ENCODE peak calls at places on chromosome 20, in five cellular contexts. One of them, this sample, is unnamed.

GRCh38 chr20:53335509-53335908 is 258.1 kb downstream of the ZNF217 start:
- DNase-seq in cardiac muscle cell: no peak
- DNase-seq in CD8-positive, alpha-beta T cell: no peak
- DNase-seq in mucosa of descending colon: no peak
- DNase-seq in neural progenitor cell: no peak
- DNase-seq in this sample: no peak

GRCh38 chr20:47620808-47621805 is 119.4 kb downstream of the NCOA3 start:
- DNase-seq in cardiac muscle cell: peak; percentile 82
- DNase-seq in CD8-positive, alpha-beta T cell: no peak
- DNase-seq in mucosa of descending colon: no peak
- DNase-seq in neural progenitor cell: peak; percentile 39
- DNase-seq in this sample: peak; percentile 19

GRCh38 chr20:64065062-64065972 is 2.3 kb downstream of the TCEA2 start:
- DNase-seq in cardiac muscle cell: no peak
- DNase-seq in CD8-positive, alpha-beta T cell: no peak
- DNase-seq in mucosa of descending colon: no peak
- DNase-seq in neural progenitor cell: no peak
- DNase-seq in this sample: no peak

GRCh38 chr20:20806121-20806820 is 93.8 kb upstream of the RALGAPA2 start:
- DNase-seq in cardiac muscle cell: no peak
- DNase-seq in CD8-positive, alpha-beta T cell: no peak
- DNase-seq in mucosa of descending colon: no peak
- DNase-seq in neural progenitor cell: no peak
- DNase-seq in this sample: no peak

GRCh38 chr20:46557231-46557956 is 6.9 kb upstream of the OCSTAMP start:
- DNase-seq in cardiac muscle cell: peak; percentile 27
- DNase-seq in CD8-positive, alpha-beta T cell: no peak
- DNase-seq in mucosa of descending colon: no peak
- DNase-seq in neural progenitor cell: no peak
- DNase-seq in this sample: no peak

GRCh38 chr20:59141818-59142581 is 21.6 kb upstream of the ZNF831 start:
- DNase-seq in cardiac muscle cell: peak; percentile 2
- DNase-seq in CD8-positive, alpha-beta T cell: no peak
- DNase-seq in mucosa of descending colon: no peak
- DNase-seq in neural progenitor cell: peak; percentile 72
- DNase-seq in this sample: no peak

GRCh38 chr20:53767206-53767924 is 173.7 kb upstream of the ZNF217 start:
- DNase-seq in cardiac muscle cell: no peak
- DNase-seq in CD8-positive, alpha-beta T cell: no peak
- DNase-seq in mucosa of descending colon: no peak
- DNase-seq in neural progenitor cell: no peak
- DNase-seq in this sample: no peak

GRCh38 chr20:47790032-47790965 is 5.0 kb upstream of the SULF2 start:
- DNase-seq in cardiac muscle cell: peak; percentile 96
- DNase-seq in CD8-positive, alpha-beta T cell: no peak
- DNase-seq in mucosa of descending colon: no peak
- DNase-seq in neural progenitor cell: no peak
- DNase-seq in this sample: peak; percentile 85

GRCh38 chr20:54254596-54254995 is 46.7 kb downstream of the PFDN4 start:
- DNase-seq in cardiac muscle cell: peak; percentile 43
- DNase-seq in CD8-positive, alpha-beta T cell: no peak
- DNase-seq in mucosa of descending colon: no peak
- DNase-seq in neural progenitor cell: no peak
- DNase-seq in this sample: no peak

GRCh38 chr20:11697055-11697454 is 220.6 kb upstream of the BTBD3 start:
- DNase-seq in cardiac muscle cell: no peak
- DNase-seq in CD8-positive, alpha-beta T cell: no peak
- DNase-seq in mucosa of descending colon: no peak
- DNase-seq in neural progenitor cell: no peak
- DNase-seq in this sample: no peak

GRCh38 chr20:43722153-43722505 is 4.7 kb downstream of the GTSF1L start:
- DNase-seq in cardiac muscle cell: no peak
- DNase-seq in CD8-positive, alpha-beta T cell: no peak
- DNase-seq in mucosa of descending colon: no peak
- DNase-seq in neural progenitor cell: no peak
- DNase-seq in this sample: no peak

GRCh38 chr20:60177080-60177479 is 218.9 kb downstream of the CDH26 start:
- DNase-seq in cardiac muscle cell: no peak
- DNase-seq in CD8-positive, alpha-beta T cell: no peak
- DNase-seq in mucosa of descending colon: no peak
- DNase-seq in neural progenitor cell: no peak
- DNase-seq in this sample: no peak

GRCh38 chr20:59772373-59772705 is 161.1 kb downstream of the SYCP2 start:
- DNase-seq in cardiac muscle cell: no peak
- DNase-seq in CD8-positive, alpha-beta T cell: no peak
- DNase-seq in mucosa of descending colon: no peak
- DNase-seq in neural progenitor cell: no peak
- DNase-seq in this sample: no peak

GRCh38 chr20:25571817-25572216 is 13.5 kb downstream of the NINL start:
- DNase-seq in cardiac muscle cell: no peak
- DNase-seq in CD8-positive, alpha-beta T cell: no peak
- DNase-seq in mucosa of descending colon: no peak
- DNase-seq in neural progenitor cell: no peak
- DNase-seq in this sample: no peak

GRCh38 chr20:1793821-1794220 is 101.4 kb upstream of the SIRPA start:
- DNase-seq in cardiac muscle cell: no peak
- DNase-seq in CD8-positive, alpha-beta T cell: no peak
- DNase-seq in mucosa of descending colon: no peak
- DNase-seq in neural progenitor cell: no peak
- DNase-seq in this sample: no peak

DNA sequence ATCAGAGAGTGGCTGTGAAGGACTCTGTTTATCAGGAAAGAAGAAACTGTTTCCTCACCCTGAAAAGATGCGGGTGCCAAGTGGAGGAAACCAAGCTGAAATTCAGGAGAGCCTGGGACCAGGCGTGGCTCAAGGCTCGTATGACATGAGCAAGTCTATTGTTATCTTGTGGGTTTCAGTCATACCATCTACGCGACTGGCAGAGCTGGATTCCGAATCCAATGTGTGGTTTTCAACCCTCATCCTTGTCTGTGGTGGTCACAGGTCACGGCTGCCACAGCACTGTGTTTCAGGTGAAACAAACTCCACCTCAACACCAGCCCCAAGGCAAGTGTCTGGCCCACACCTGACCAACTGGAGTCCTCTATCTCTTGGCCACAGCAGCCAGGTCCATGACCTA is 9.1 kb downstream of the MC3R start:
- DNase-seq in cardiac muscle cell: no peak
- DNase-seq in CD8-positive, alpha-beta T cell: no peak
- DNase-seq in mucosa of descending colon: no peak
- DNase-seq in neural progenitor cell: no peak
- DNase-seq in this sample: no peak
- H3K9me3 ChIP-seq in cardiac muscle cell: no peaks in the 10 kb centered on the region
- H3K9me3 ChIP-seq in CD8-positive, alpha-beta T cell: no peaks in the 10 kb centered on the region
- H3K9me3 ChIP-seq in mucosa of descending colon: no peaks in the 10 kb centered on the region
- H3K9me3 ChIP-seq in neural progenitor cell: no peaks in the 10 kb centered on the region
- H3K9me3 ChIP-seq in this sample: no peaks in the 10 kb centered on the region

GRCh38 chr20:62959998-62960436 is 7.5 kb downstream of the SLC17A9 start:
- DNase-seq in cardiac muscle cell: no peak
- DNase-seq in CD8-positive, alpha-beta T cell: no peak
- DNase-seq in mucosa of descending colon: peak; percentile 37
- DNase-seq in neural progenitor cell: no peak
- DNase-seq in this sample: no peak
- H3K4me3 ChIP-seq in cardiac muscle cell: no peak overlapping the region
- H3K4me3 ChIP-seq in CD8-positive, alpha-beta T cell: no peak overlapping the region
- H3K4me3 ChIP-seq in mucosa of descending colon: no peak overlapping the region
- H3K4me3 ChIP-seq in neural progenitor cell: no peak overlapping the region
- H3K4me3 ChIP-seq in this sample: no peak overlapping the region

GRCh38 chr20:2872304-2873009 is 824 bp upstream of the PTPRA start:
- DNase-seq in cardiac muscle cell: peak; percentile 60
- DNase-seq in CD8-positive, alpha-beta T cell: peak; percentile 83
- DNase-seq in mucosa of descending colon: peak; percentile 82
- DNase-seq in neural progenitor cell: peak; percentile 86
- DNase-seq in this sample: peak; percentile 44
- TF ChIP-seq CTCF in cardiac muscle cell: peak; percentile 34
- TF ChIP-seq CTCF in CD8-positive, alpha-beta T cell: peak; percentile 40
- TF ChIP-seq CTCF in mucosa of descending colon: no peak
- TF ChIP-seq CTCF in neural progenitor cell: peak; percentile 49
- TF ChIP-seq CTCF in this sample: no peak

GRCh38 chr20:49557449-49557848 is 10.5 kb downstream of the PTGIS start:
- DNase-seq in cardiac muscle cell: no peak
- DNase-seq in CD8-positive, alpha-beta T cell: no peak
- DNase-seq in mucosa of descending colon: no peak
- DNase-seq in neural progenitor cell: no peak
- DNase-seq in this sample: no peak
- H3K9me3 ChIP-seq in cardiac muscle cell: no peaks in the 10 kb centered on the region
- H3K9me3 ChIP-seq in CD8-positive, alpha-beta T cell: no peaks in the 10 kb centered on the region
- H3K9me3 ChIP-seq in mucosa of descending colon: no peaks in the 10 kb centered on the region
- H3K9me3 ChIP-seq in neural progenitor cell: peaks cover 20% of the 10 kb centered on the region
- H3K9me3 ChIP-seq in this sample: no peaks in the 10 kb centered on the region

GRCh38 chr20:19785173-19785799 is 27.2 kb downstream of the RIN2 start:
- DNase-seq in cardiac muscle cell: peak; percentile 76
- DNase-seq in CD8-positive, alpha-beta T cell: no peak
- DNase-seq in mucosa of descending colon: no peak
- DNase-seq in neural progenitor cell: no peak
- DNase-seq in this sample: no peak
- H3K4me3 ChIP-seq in cardiac muscle cell: no peak overlapping the region
- H3K4me3 ChIP-seq in CD8-positive, alpha-beta T cell: no peak overlapping the region
- H3K4me3 ChIP-seq in mucosa of descending colon: no peak overlapping the region
- H3K4me3 ChIP-seq in neural progenitor cell: no peak overlapping the region
- H3K4me3 ChIP-seq in this sample: no peak overlapping the region

DNA sequence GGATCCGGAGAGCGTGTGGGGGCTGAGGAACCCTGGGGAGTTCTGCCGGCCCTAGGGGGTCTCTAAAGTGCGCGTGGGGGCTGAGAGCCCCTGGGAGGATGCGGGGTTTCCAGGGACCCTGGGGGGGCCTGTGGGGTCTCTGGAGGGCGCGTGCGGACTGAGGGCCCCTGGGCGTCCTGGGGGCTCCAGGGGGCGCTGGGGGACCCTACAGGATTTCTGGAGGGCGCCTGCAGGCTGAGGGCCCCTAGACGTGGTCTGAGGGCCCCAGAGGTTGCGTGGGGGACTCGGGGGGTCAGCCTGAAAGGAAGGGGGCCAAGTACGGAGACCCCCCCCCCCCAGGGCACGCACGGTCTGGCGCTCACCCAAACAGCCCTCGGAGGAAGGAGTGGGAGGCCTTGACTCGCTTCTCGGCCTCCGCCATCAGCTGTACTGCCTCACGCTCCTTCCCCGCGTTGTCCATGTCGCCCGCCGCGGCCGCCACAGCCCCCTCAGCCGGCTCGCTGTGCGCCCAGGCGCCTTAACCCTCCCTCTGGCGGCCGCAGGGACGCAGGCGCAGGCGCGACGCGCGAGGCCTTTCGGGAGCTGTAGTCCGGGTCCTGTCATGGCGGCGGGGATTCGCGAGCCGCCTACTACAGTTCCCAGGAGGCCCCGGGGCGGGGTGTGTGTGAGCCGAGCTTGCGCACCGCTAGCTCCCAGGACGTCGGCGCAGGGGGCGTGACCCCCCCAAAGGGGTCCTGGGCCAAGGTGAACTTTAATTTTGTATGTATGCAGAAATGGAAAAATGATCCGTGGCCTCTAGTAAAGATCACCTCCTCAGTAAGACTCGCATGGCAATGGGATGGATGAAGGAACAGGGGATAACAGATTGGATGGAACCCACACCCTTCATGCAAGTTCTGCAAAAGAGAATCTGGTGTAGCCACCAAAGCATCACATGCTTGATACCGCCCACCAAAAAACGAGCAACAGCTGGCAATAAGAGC is at the start of gene NAPB:
- DNase-seq in cardiac muscle cell: peak; percentile 94
- DNase-seq in CD8-positive, alpha-beta T cell: peak; percentile 94
- DNase-seq in mucosa of descending colon: peak; percentile 97
- DNase-seq in neural progenitor cell: peak; percentile 98
- DNase-seq in this sample: peak; percentile 97
- TF ChIP-seq CTCF in cardiac muscle cell: peak; percentile 34
- TF ChIP-seq CTCF in CD8-positive, alpha-beta T cell: peak; percentile 21
- TF ChIP-seq CTCF in mucosa of descending colon: peak; percentile 30
- TF ChIP-seq CTCF in neural progenitor cell: peak; percentile 40
- TF ChIP-seq CTCF in this sample: peak; percentile 38

DNA sequence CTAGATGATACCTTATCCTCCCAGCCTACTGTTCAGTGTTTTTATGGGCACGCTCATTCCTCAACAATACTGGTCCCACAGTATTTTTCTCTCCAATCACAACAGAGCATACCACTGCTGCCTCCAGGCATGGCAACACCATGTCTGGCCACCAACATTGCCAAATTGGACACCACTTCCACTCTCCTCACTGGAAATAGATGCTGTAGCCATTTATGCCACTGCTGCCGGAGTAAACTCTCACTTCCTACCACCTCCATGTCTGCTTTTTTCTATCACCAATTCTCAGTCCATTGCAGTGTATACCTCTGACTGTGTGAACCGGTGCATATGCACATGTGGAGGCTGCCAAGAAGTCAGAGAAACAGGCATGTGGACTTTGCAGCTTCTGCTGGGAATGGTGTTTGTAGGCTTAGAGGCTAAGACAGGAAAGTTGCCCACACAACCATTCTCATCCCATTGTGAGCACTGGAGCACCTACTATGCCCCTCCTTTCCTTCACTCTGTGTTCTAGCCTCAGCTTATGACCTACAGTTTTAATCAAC is 14.4 kb downstream of the PI3 start:
- DNase-seq in cardiac muscle cell: no peak
- DNase-seq in CD8-positive, alpha-beta T cell: no peak
- DNase-seq in mucosa of descending colon: no peak
- DNase-seq in neural progenitor cell: no peak
- DNase-seq in this sample: no peak
- H3K9me3 ChIP-seq in cardiac muscle cell: no peaks in the 10 kb centered on the region
- H3K9me3 ChIP-seq in CD8-positive, alpha-beta T cell: no peaks in the 10 kb centered on the region
- H3K9me3 ChIP-seq in mucosa of descending colon: no peaks in the 10 kb centered on the region
- H3K9me3 ChIP-seq in neural progenitor cell: no peaks in the 10 kb centered on the region
- H3K9me3 ChIP-seq in this sample: no peaks in the 10 kb centered on the region

GRCh38 chr20:40982415-40983145 is 46.0 kb upstream of the TOP1 start:
- DNase-seq in cardiac muscle cell: no peak
- DNase-seq in CD8-positive, alpha-beta T cell: no peak
- DNase-seq in mucosa of descending colon: no peak
- DNase-seq in neural progenitor cell: no peak
- DNase-seq in this sample: no peak

GRCh38 chr20:40983898-40984297 is 44.7 kb upstream of the TOP1 start:
- DNase-seq in cardiac muscle cell: no peak
- DNase-seq in CD8-positive, alpha-beta T cell: no peak
- DNase-seq in mucosa of descending colon: no peak
- DNase-seq in neural progenitor cell: no peak
- DNase-seq in this sample: no peak

GRCh38 chr20:40984496-40984895 is 44.1 kb upstream of the TOP1 start:
- DNase-seq in cardiac muscle cell: no peak
- DNase-seq in CD8-positive, alpha-beta T cell: no peak
- DNase-seq in mucosa of descending colon: no peak
- DNase-seq in neural progenitor cell: no peak
- DNase-seq in this sample: no peak

GRCh38 chr20:40990542-40991120 is 38.0 kb upstream of the TOP1 start:
- DNase-seq in cardiac muscle cell: peak; percentile 92
- DNase-seq in CD8-positive, alpha-beta T cell: peak; percentile 76
- DNase-seq in mucosa of descending colon: peak; percentile 69
- DNase-seq in neural progenitor cell: peak; percentile 87
- DNase-seq in this sample: peak; percentile 82

DNA sequence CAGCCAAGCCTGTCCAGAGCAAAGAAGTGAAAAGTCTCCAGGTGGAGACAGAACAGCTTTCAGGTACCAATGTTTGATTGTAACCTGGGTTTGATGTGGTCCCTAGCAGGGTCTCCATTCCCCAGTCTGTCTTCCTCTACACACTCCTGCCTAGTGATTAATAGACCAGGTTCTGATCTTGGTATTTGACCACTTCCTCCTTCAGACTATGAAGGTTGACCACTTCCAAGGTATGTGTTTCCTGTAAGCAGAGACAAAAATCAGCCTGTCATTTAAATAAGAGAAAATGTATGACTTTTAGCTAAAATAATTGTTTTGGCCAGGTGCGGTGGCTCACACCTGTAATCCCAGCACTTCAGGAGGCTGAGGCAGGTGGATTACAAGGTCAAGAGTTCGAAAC is 41.8 kb upstream of the TOP1 start:
- DNase-seq in cardiac muscle cell: no peak
- DNase-seq in CD8-positive, alpha-beta T cell: no peak
- DNase-seq in mucosa of descending colon: no peak
- DNase-seq in neural progenitor cell: no peak
- DNase-seq in this sample: no peak
- H3K4me3 ChIP-seq in cardiac muscle cell: no peak overlapping the region
- H3K4me3 ChIP-seq in CD8-positive, alpha-beta T cell: no peak overlapping the region
- H3K4me3 ChIP-seq in mucosa of descending colon: no peak overlapping the region
- H3K4me3 ChIP-seq in neural progenitor cell: no peak overlapping the region
- H3K4me3 ChIP-seq in this sample: no peak overlapping the region